ENCODE peak calls at places on chromosomes 4 and X, in four cellular contexts. J is SK-N-SH, I is PC-3, C is neural crest cell. H is an unnamed sample.

GRCh38 chrX:70504772-70505450 is 60.3 kb downstream of the DLG3 start:
- DNase-seq in C (no peak), J (no peak), I (no peak), H (no peak)

GRCh38 chr4:107994894-107995293 is 5.2 kb downstream of the HADH start:
- DNase-seq in J (no peak), I (no peak), C (no peak), H (no peak)

GRCh38 chr4:79682801-79683217 is 274.8 kb upstream of the GK2 start:
- DNase-seq in C (no peak), I (no peak), J (no peak), H (no peak)

GRCh38 chrX:14872355-14872754 is 514 bp downstream of the FANCB start:
- DNase-seq in I (no peak), C (no peak), J (peak), H (no peak)

GRCh38 chr4:183960021-183960420 is 54.9 kb downstream of the STOX2 start:
- DNase-seq in J (peak), C (peak), I (peak), H (peak)

GRCh38 chr4:165131247-165131832 is 18.7 kb upstream of the TMEM192 start:
- DNase-seq in C (peak), I (peak), J (peak), H (peak)

GRCh38 chrX:130539721-130540321 is 138.0 kb downstream of the RBMX2 start:
- DNase-seq in I (peak), J (peak), C (peak), H (peak)

GRCh38 chr4:91325495-91325894 is 978.3 kb upstream of the GRID2 start:
- DNase-seq in C (no peak), J (peak), I (peak), H (peak)

GRCh38 chr4:58611012-58611411 is 1500.8 kb upstream of the IGFBP7 start:
- DNase-seq in C (no peak), J (no peak), I (no peak), H (no peak)

GRCh38 chrX:13717697-13718483 is 16.5 kb downstream of the TRAPPC2 start:
- DNase-seq in J (no peak), I (no peak), C (no peak), H (no peak)

GRCh38 chr4:87807402-87807801 is 8.0 kb downstream of the IBSP start:
- DNase-seq in I (peak), J (no peak), C (no peak), H (peak)

GRCh38 chr4:156422576-156422975 is 468.9 kb upstream of the CTSO start:
- DNase-seq in I (no peak), J (no peak), C (no peak), H (no peak)

GRCh38 chrX:109475174-109475891 is 6.6 kb downstream of the GUCY2F start:
- DNase-seq in C (peak), J (peak), I (peak), H (peak)

GRCh38 chr4:108881190-108881589 is 118.3 kb upstream of the ETNPPL start:
- DNase-seq in I (no peak), J (no peak), C (no peak), H (peak)

GRCh38 chr4:16437836-16438235 is 211.6 kb upstream of the TAPT1 start:
- DNase-seq in C (no peak), I (no peak), J (no peak), H (no peak)

GRCh38 chr4:169185133-169185956 is 85.4 kb downstream of the SH3RF1 start:
- DNase-seq in C (no peak), I (no peak), J (no peak), H (no peak)

GRCh38 chr4:26858947-26859401 is 1.7 kb upstream of the STIM2 start:
- DNase-seq in J (no peak), C (no peak), I (no peak), H (no peak)

DNA sequence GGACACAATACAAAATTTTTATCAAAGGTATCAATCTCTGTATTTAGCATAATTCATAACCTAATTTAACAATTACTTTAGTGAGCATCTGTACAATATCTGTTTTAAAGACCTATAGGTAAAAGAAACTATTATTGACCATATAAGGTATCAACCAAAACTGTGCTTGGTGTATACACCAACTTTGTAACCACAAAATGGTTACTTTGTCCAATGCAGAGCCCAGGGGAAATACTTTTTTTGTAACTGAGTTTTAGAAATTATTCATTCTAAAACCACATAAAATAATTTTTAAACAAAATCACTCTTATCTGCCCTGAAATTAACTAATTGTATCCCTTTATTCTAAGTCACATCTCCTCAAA is 5.0 kb downstream of the CXXC4 start:
- DNase-seq in I (no peak), J (no peak), C (no peak), H (no peak)
- TF ChIP-seq CTCF in I (no peak), J (no peak), C (no peak), H (no peak)

DNA sequence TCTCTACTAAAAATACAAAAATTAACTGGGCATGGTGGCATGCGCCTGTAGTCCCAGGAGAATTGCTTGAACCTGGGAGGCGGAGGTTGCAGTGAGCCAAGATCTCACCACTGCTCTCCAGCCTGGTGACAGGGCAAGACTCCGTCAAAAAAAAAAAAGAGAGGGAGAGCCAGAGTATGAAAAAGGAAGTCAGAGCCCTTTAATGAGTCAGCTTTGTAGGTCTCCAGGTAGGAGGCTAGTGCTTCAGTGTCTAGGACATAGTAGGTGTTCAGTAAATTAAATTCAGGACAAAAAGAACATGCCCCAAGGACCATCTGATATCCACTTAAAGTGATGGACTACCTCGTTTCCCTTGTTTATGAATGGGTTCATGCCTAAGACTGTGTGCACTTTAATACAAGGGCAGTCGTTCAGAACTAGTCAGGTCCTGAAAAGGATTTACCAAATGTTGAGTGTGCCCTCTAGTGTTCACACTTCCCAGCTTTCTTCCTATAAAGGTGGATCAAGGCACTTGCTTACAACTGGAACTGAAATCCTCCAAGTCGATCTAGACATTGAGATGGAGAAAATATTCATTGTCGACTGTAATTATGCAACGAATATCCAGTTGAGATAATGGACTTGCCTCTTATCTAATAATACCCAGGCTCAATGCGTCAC is 29.0 kb downstream of the F9 start:
- DNase-seq in I (peak), C (peak), J (peak), H (peak)
- TF ChIP-seq CTCF in I (peak), C (peak), J (peak), H (peak)

GRCh38 chrX:33330798-33331197 is 119.4 kb upstream of the DMD start:
- DNase-seq in J (no peak), I (no peak), C (no peak), H (no peak)

GRCh38 chrX:33339219-33339618 is 127.9 kb upstream of the DMD start:
- DNase-seq in J (no peak), I (peak), C (no peak), H (peak)

DNA sequence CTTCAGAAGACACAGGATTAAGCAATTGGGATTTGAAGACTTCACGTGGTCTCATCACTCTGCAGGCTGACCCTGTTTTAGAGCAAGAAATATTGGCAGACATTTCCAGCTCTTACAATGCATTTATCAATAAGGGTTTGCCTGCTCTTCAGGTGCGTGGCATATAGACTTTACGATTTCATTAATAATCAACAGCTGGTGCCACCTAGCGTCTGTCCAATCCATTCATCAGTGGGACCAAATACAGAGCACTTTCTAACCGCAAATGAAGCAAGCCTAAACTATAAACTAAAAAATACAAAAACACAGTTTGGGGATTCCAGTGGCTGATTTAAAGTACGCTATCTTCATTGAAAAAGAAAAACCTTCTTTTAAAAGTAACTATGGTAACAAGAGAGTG is 125.4 kb upstream of the DMD start:
- DNase-seq in J (no peak), C (peak), I (peak), H (peak)
- TF ChIP-seq CTCF in J (peak), C (peak), I (peak), H (peak)

DNA sequence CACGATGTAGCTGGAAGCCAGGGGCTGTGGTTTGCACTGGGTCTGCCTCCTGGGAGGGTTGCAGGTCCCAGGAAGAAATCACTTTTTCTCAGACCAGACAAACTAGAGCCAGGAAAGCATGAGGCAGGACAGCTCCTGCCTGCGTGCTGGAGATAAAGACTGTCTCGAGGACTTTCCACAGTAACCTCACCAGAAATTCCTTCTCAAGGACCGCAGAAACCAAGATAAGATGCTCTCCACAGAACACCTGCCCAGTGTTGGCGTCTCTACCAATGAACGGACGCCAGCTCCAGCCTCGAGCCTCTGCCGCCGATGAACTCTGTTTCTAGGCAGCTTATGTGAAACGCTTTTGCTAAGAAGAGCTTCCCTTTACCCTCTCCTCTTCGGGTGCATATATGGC is 76.9 kb upstream of the AFAP1 start:
- DNase-seq in I (no peak), C (no peak), J (no peak), H (no peak)
- TF ChIP-seq CTCF in I (no peak), C (no peak), J (no peak), H (no peak)

GRCh38 chr4:144754562-144755410 is 108.8 kb downstream of the HHIP start:
- DNase-seq in J (no peak), I (peak), C (no peak), H (peak)
- TF ChIP-seq CTCF in J (peak), I (peak), C (peak), H (peak)

GRCh38 chr4:39641451-39641850 is 2.8 kb upstream of the SMIM14 start:
- DNase-seq in J (no peak), I (no peak), C (no peak), H (no peak)

GRCh38 chr4:39637572-39638357 is 900 bp downstream of the SMIM14 start:
- DNase-seq in C (peak), I (peak), J (peak), H (peak)

GRCh38 chr4:39638358-39639239 is at the start of gene SMIM14:
- DNase-seq in J (peak), C (peak), I (peak), H (peak)

GRCh38 chr4:39635023-39635422 is 3.6 kb downstream of the SMIM14 start:
- DNase-seq in J (no peak), I (peak), C (no peak), H (no peak)

DNA sequence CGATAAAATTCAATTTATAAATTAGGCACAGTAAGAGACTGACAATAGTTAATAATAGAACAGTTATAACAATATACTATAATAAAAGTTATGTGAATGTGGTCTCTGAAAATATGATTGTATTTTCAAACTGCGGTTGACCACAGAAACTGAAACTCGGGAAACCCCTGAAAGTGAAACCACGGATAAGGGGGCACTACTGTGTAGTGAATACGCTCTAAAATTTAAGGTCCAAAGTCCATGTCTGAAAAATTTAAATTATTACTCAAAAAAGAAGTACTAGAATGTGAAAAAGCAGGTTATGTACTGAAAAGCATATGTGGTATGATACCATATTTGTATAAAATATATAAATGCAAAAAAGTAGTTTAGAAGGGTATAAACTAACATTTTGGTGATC is 1.9 kb downstream of the SMIM14 start:
- DNase-seq in J (no peak), C (no peak), I (no peak), H (no peak)
- TF ChIP-seq CTCF in J (no peak), C (no peak), I (no peak), H (no peak)